ENCODE peak calls at places on chromosomes 3 and 15, in four cellular contexts. Y, B, H and G are unnamed samples.

GRCh38 chr15:41115652-41116115 is 396 bp downstream of the INO80 start:
- DNase-seq in Y (peak), B (peak), H (no peak), G (peak)

GRCh38 chr3:132822266-132822665 is 100.1 kb upstream of the NPHP3 start:
- DNase-seq in H (peak), B (no peak), Y (no peak), G (no peak)

GRCh38 chr3:9930804-9931418 is 2.7 kb upstream of the CRELD1 start:
- DNase-seq in B (peak), H (no peak), Y (peak), G (no peak)

GRCh38 chr3:71989165-71989564 is 204.2 kb upstream of the PROK2 start:
- DNase-seq in Y (no peak), B (peak), H (no peak), G (no peak)

GRCh38 chr3:13598201-13598600 is 49.3 kb downstream of the FBLN2 start:
- DNase-seq in B (no peak), Y (no peak), H (no peak), G (no peak)

GRCh38 chr3:127741690-127742089 is 68.9 kb downstream of the ABTB1 start:
- DNase-seq in H (no peak), B (no peak), Y (no peak), G (no peak)

GRCh38 chr3:75048650-75049049 is 434.2 kb upstream of the CNTN3 start:
- DNase-seq in Y (no peak), B (no peak), H (no peak), G (no peak)

GRCh38 chr3:22960326-22960984 is 242.7 kb upstream of the UBE2E2 start:
- DNase-seq in B (peak), H (peak), Y (peak), G (peak)

GRCh38 chr15:67018451-67018850 is 47.0 kb upstream of the SMAD3 start:
- DNase-seq in H (no peak), Y (no peak), B (no peak), G (no peak)

GRCh38 chr3:10396083-10396482 is 75.2 kb upstream of the SEC13 start:
- DNase-seq in Y (no peak), B (no peak), H (no peak), G (no peak)

GRCh38 chr3:54986294-54986693 is 58.4 kb upstream of the LRTM1 start:
- DNase-seq in H (no peak), B (no peak), Y (no peak), G (no peak)

GRCh38 chr3:197224034-197224444 is 74.4 kb downstream of the DLG1 start:
- DNase-seq in H (peak), Y (no peak), B (peak), G (peak)

GRCh38 chr3:127820221-127820870 is 2.0 kb downstream of the MGLL start:
- DNase-seq in H (no peak), Y (no peak), B (peak), G (no peak)

GRCh38 chr15:73631915-73632669 is 1.1 kb downstream of the NPTN start:
- DNase-seq in Y (peak), H (no peak), B (peak), G (peak)

GRCh38 chr3:8298021-8298954 is 203.3 kb upstream of the LMCD1 start:
- DNase-seq in H (no peak), Y (no peak), B (no peak), G (no peak)